ENCODE peak calls at places on chromosomes 4 and X, in eight cellular contexts. F is AG20443; G is esophagus squamous epithelium; E is activated CD8-positive, alpha-beta memory T cell treated with anti-CD3 and anti-CD28 coated beads, Interleukin-2, amount 50 U/mL, for 48 hours; J is testis; I is activated CD4-positive, alpha-beta T cell treated with anti-CD3 and anti-CD28 coated beads for 1 hour; S is aorta; V is stimulated activated CD4-positive, alpha-beta T cell treated with anti-CD3 and anti-CD28 coated beads, TNF-alpha, amount 100 ng/mL, for 48 hours. D is an unnamed sample.

GRCh38 chrX:1486749-1487361 is 34.1 kb upstream of the ASMTL start:
- DNase-seq in F (no peak), G (no peak), E (peak; percentile 45), J (no peak), I (peak; percentile 5), S (peak; percentile 76), V (no peak), D (no peak)

GRCh38 chrX:155068165-155068564 is 2.8 kb downstream of the CMC4 start:
- DNase-seq in F (peak; percentile 38), G (no peak), E (no peak), J (no peak), I (no peak), S (no peak), V (no peak), D (no peak)

GRCh38 chr4:141849367-141849766 is 213.0 kb downstream of the IL15 start:
- DNase-seq in F (no peak), G (no peak), E (no peak), J (no peak), I (no peak), S (no peak), V (no peak), D (no peak)

GRCh38 chrX:46574941-46575381 is 1.4 kb downstream of the CHST7 start:
- DNase-seq in F (peak; percentile 11), G (no peak), E (peak; percentile 58), J (peak; percentile 19), I (peak; percentile 32), S (no peak), V (no peak), D (peak; percentile 32)

GRCh38 chrX:70454441-70455365 is 10.1 kb downstream of the DLG3 start:
- DNase-seq in F (peak; percentile 64), G (no peak), E (peak; percentile 75), J (peak; percentile 66), I (peak; percentile 33), S (peak; percentile 89), V (peak; percentile 56), D (peak; percentile 55)

GRCh38 chr4:152778656-152779512 is 646 bp downstream of the TIGD4 start:
- DNase-seq in F (peak; percentile 36), G (no peak), E (peak; percentile 67), J (peak; percentile 28), I (peak; percentile 20), S (no peak), V (peak; percentile 15), D (no peak)

GRCh38 chrX:119753639-119754257 is 4.6 kb upstream of the SOWAHD start:
- DNase-seq in F (peak; percentile 9), G (no peak), E (no peak), J (no peak), I (peak; percentile 9), S (no peak), V (peak; percentile 57), D (no peak)

GRCh38 chrX:24828600-24828999 is 134.9 kb downstream of the POLA1 start:
- DNase-seq in F (no peak), G (no peak), E (no peak), J (no peak), I (no peak), S (no peak), V (no peak), D (no peak)

GRCh38 chr4:59834943-59835342 is 1365.2 kb upstream of the ADGRL3 start:
- DNase-seq in F (no peak), G (no peak), E (no peak), J (no peak), I (no peak), S (no peak), V (no peak), D (no peak)